ENCODE peak calls at places on chromosomes 7 and 10, in ten cellular contexts. O is activated CD4-positive, CD25-positive, alpha-beta regulatory T cell; C is iris pigment epithelial cell; F is BJ; A is naive thymus-derived CD8-positive, alpha-beta T cell; U is stimulated activated CD8-positive, alpha-beta memory T cell treated with anti-CD3 and anti-CD28 coated beads, Interleukin-7, amount 100 ng/mL, for 1 hour; B is activated CD4-positive, alpha-beta T cell treated with anti-CD3 and anti-CD28 coated beads for 24 hours; W is Peyer's patch; Q is PC-9; V is AG10803. R is an unnamed sample.

GRCh38 chr10:43225004-43225786 is 41.7 kb downstream of the RASGEF1A start:
- DNase-seq in O (no peak), C (no peak), F (no peak), A (no peak), U (no peak), B (no peak), W (no peak), Q (no peak), V (no peak), R (no peak)

GRCh38 chr10:71081912-71082311 is 130.5 kb upstream of the UNC5B start:
- DNase-seq in O (no peak), C (no peak), F (no peak), A (no peak), U (no peak), B (no peak), W (no peak), Q (no peak), V (no peak), R (no peak)

GRCh38 chr7:156842317-156842716 is 50.7 kb downstream of the LMBR1 start:
- DNase-seq in O (no peak), C (no peak), F (no peak), A (no peak), U (no peak), B (no peak), W (no peak), Q (no peak), V (no peak), R (no peak)

GRCh38 chr10:49519717-49520116 is 19.2 kb downstream of the ERCC6 start:
- DNase-seq in O (no peak), C (no peak), F (no peak), A (no peak), U (no peak), B (no peak), W (no peak), Q (no peak), V (no peak), R (no peak)

GRCh38 chr7:82442492-82443043 is 1.0 kb downstream of the CACNA2D1 start:
- DNase-seq in O (no peak), C (peak; percentile 32), F (no peak), A (no peak), U (no peak), B (no peak), W (no peak), Q (no peak), V (no peak), R (no peak)

GRCh38 chr7:132783824-132784223 is 207.6 kb upstream of the PLXNA4 start:
- DNase-seq in O (no peak), C (peak; percentile 92), F (peak; percentile 15), A (no peak), U (no peak), B (no peak), W (no peak), Q (peak; percentile 70), V (peak; percentile 79), R (no peak)

GRCh38 chr7:129210256-129210988 is 14.4 kb upstream of the AHCYL2 start:
- DNase-seq in O (peak; percentile 57), C (peak; percentile 48), F (no peak), A (peak; percentile 61), U (peak; percentile 48), B (peak; percentile 72), W (peak; percentile 78), Q (peak; percentile 82), V (peak; percentile 48), R (peak; percentile 27)

GRCh38 chr7:39463252-39463651 is 103.0 kb upstream of the YAE1 start:
- DNase-seq in O (no peak), C (no peak), F (no peak), A (no peak), U (no peak), B (no peak), W (no peak), Q (no peak), V (no peak), R (no peak)

GRCh38 chr10:24196426-24197039 is 12.4 kb upstream of the KIAA1217 start:
- DNase-seq in O (peak; percentile 54), C (peak; percentile 52), F (no peak), A (peak; percentile 40), U (peak; percentile 45), B (peak; percentile 59), W (peak; percentile 57), Q (peak; percentile 66), V (peak; percentile 58), R (peak; percentile 34)

GRCh38 chr10:34808789-34809745 is 6.0 kb downstream of the PARD3 start:
- DNase-seq in O (no peak), C (peak; percentile 61), F (no peak), A (no peak), U (no peak), B (no peak), W (no peak), Q (no peak), V (peak; percentile 40), R (no peak)

GRCh38 chr7:22469371-22470143 is 30.4 kb downstream of the STEAP1B start:
- DNase-seq in O (no peak), C (no peak), F (no peak), A (no peak), U (no peak), B (no peak), W (no peak), Q (no peak), V (no peak), R (no peak)

GRCh38 chr7:73557397-73558257 is at the start of gene BCL7B:
- DNase-seq in O (peak; percentile 51), C (peak; percentile 55), F (no peak), A (peak; percentile 86), U (peak; percentile 52), B (peak; percentile 54), W (peak; percentile 59), Q (peak; percentile 83), V (peak; percentile 50), R (peak; percentile 81)

GRCh38 chr10:30493609-30494530 is 59.9 kb downstream of the MAP3K8 start:
- DNase-seq in O (no peak), C (peak; percentile 32), F (peak; percentile 7), A (no peak), U (no peak), B (no peak), W (peak; percentile 37), Q (peak; percentile 49), V (peak; percentile 56), R (no peak)

GRCh38 chr7:351681-352480 is 61.9 kb downstream of the FOXL3 start:
- DNase-seq in O (no peak), C (no peak), F (no peak), A (peak; percentile 41), U (no peak), B (no peak), W (peak; percentile 25), Q (no peak), V (no peak), R (peak; percentile 59)

GRCh38 chr10:132368881-132369635 is 27.9 kb upstream of the PWWP2B start:
- DNase-seq in O (no peak), C (peak; percentile 20), F (peak; percentile 70), A (no peak), U (no peak), B (no peak), W (no peak), Q (no peak), V (peak; percentile 95), R (no peak)

GRCh38 chr7:140904081-140904480 is 20.6 kb downstream of the BRAF start:
- DNase-seq in O (no peak), C (peak; percentile 74), F (no peak), A (no peak), U (no peak), B (no peak), W (no peak), Q (no peak), V (no peak), R (no peak)

GRCh38 chr7:76403780-76404494 is 5.6 kb downstream of the SSC4D start:
- DNase-seq in O (no peak), C (no peak), F (no peak), A (no peak), U (no peak), B (no peak), W (no peak), Q (no peak), V (no peak), R (no peak)

GRCh38 chr7:155378580-155378934 is 79.4 kb upstream of the EN2 start:
- DNase-seq in O (no peak), C (no peak), F (no peak), A (no peak), U (no peak), B (no peak), W (no peak), Q (no peak), V (no peak), R (no peak)

GRCh38 chr7:142636751-142637150 is 112.5 kb upstream of the PRSS1 start:
- DNase-seq in O (no peak), C (no peak), F (no peak), A (no peak), U (no peak), B (no peak), W (no peak), Q (no peak), V (no peak), R (peak; percentile 57)

GRCh38 chr10:4028027-4028471 is 243.0 kb upstream of the KLF6 start:
- DNase-seq in O (no peak), C (peak; percentile 28), F (no peak), A (no peak), U (no peak), B (no peak), W (no peak), Q (no peak), V (peak; percentile 34), R (no peak)

GRCh38 chr10:123742751-123743440 is 76.7 kb downstream of the GPR26 start:
- DNase-seq in O (no peak), C (no peak), F (no peak), A (no peak), U (no peak), B (no peak), W (no peak), Q (no peak), V (no peak), R (no peak)

GRCh38 chr10:819326-819725 is 112.2 kb downstream of the LARP4B start:
- DNase-seq in O (no peak), C (peak; percentile 78), F (peak; percentile 16), A (no peak), U (no peak), B (no peak), W (no peak), Q (no peak), V (peak; percentile 86), R (no peak)

GRCh38 chr10:117541405-117541908 is 1.1 kb upstream of the EMX2 start:
- DNase-seq in O (no peak), C (peak; percentile 95), F (no peak), A (no peak), U (no peak), B (no peak), W (no peak), Q (no peak), V (peak; percentile 92), R (no peak)

GRCh38 chr10:79026341-79026761 is 42.4 kb upstream of the ZMIZ1 start:
- DNase-seq in O (no peak), C (no peak), F (no peak), A (no peak), U (no peak), B (no peak), W (no peak), Q (no peak), V (no peak), R (no peak)

GRCh38 chr10:121002586-121003205 is 151.5 kb downstream of the WDR11 start:
- DNase-seq in O (no peak), C (no peak), F (no peak), A (no peak), U (no peak), B (no peak), W (no peak), Q (no peak), V (no peak), R (no peak)

GRCh38 chr10:94192974-94193373 is 169.8 kb downstream of the NOC3L start:
- DNase-seq in O (no peak), C (peak; percentile 35), F (no peak), A (no peak), U (no peak), B (no peak), W (no peak), Q (no peak), V (no peak), R (no peak)

GRCh38 chr10:84198206-84198915 is 4.0 kb downstream of the CDHR1 start:
- DNase-seq in O (no peak), C (no peak), F (no peak), A (no peak), U (no peak), B (no peak), W (no peak), Q (no peak), V (no peak), R (no peak)

GRCh38 chr10:7787150-7787856 is 490 bp downstream of the KIN start:
- DNase-seq in O (no peak), C (peak; percentile 40), F (no peak), A (no peak), U (no peak), B (no peak), W (no peak), Q (peak; percentile 4), V (peak; percentile 17), R (no peak)

R was measured in central memory CD4-positive, alpha-beta T cell.